ENCODE peak calls at places on chromosomes 3 and 15, in four cellular contexts. E is pancreas, L is SJSA1, C is BE2C. U is an unnamed sample. For H3K4me1 and H3K9me3, the result is how much of the 10 kb centered on the place peaks cover.

GRCh38 chr15:29331669-29332068 is 62.0 kb upstream of the NSMCE3 start:
- DNase-seq in E (no peak), L (no peak), C (no peak), U (no peak)

GRCh38 chr3:63724987-63725386 is 72.5 kb downstream of the SNTN start:
- DNase-seq in C (no peak), E (peak), L (peak), U (no peak)

GRCh38 chr3:129343643-129344360 is 65.1 kb downstream of the HMCES start:
- DNase-seq in L (no peak), E (peak), C (no peak), U (peak)

GRCh38 chr3:192445768-192446644 is 281.3 kb downstream of the FGF12 start:
- DNase-seq in E (no peak), C (no peak), L (no peak), U (no peak)

GRCh38 chr15:38503497-38503896 is 49.6 kb downstream of the FAM98B start:
- DNase-seq in E (no peak), L (no peak), C (no peak), U (no peak)

GRCh38 chr3:190671658-190672057 is 157.8 kb downstream of the IL1RAP start:
- DNase-seq in C (no peak), E (no peak), L (peak), U (no peak)

GRCh38 chr3:79994397-79994796 is 226.6 kb upstream of the ROBO1 start:
- DNase-seq in E (no peak), L (no peak), C (no peak), U (no peak)

GRCh38 chr3:72903004-72903403 is 15.2 kb downstream of the GXYLT2 start:
- DNase-seq in E (no peak), C (no peak), L (no peak), U (no peak)

GRCh38 chr15:90697180-90697579 is 20.0 kb upstream of the BLM start:
- DNase-seq in L (no peak), C (no peak), E (no peak), U (no peak)

GRCh38 chr3:63450634-63451363 is 172.7 kb downstream of the SYNPR start:
- DNase-seq in E (no peak), L (no peak), C (no peak), U (no peak)

GRCh38 chr3:11154036-11154952 is at the start of gene HRH1:
- DNase-seq in C (no peak), L (peak), E (no peak), U (no peak)

GRCh38 chr15:60026555-60026954 is 22.4 kb downstream of the FOXB1 start:
- DNase-seq in C (no peak), E (no peak), L (no peak), U (no peak)

GRCh38 chr3:110234831-110235230 is 836.8 kb upstream of the NECTIN3 start:
- DNase-seq in E (no peak), C (no peak), L (no peak), U (no peak)

GRCh38 chr3:46314517-46314916 is 39.4 kb upstream of the CCR2 start:
- DNase-seq in E (no peak), C (no peak), L (no peak), U (no peak)

GRCh38 chr15:85591622-85592021 is 203.1 kb downstream of the KLHL25 start:
- DNase-seq in L (no peak), E (no peak), C (no peak), U (peak)

GRCh38 chr15:90879730-90880366 is 4.5 kb upstream of the FES start:
- DNase-seq in C (no peak), E (peak), L (no peak), U (no peak)

GRCh38 chr3:100102757-100103156 is 11.5 kb downstream of the FILIP1L start:
- DNase-seq in E (no peak), L (no peak), C (no peak), U (no peak)
- H3K4me1 ChIP-seq in E (under half), L (half or more), C (under half), U (under half)

GRCh38 chr15:46178138-46178537 is 543.3 kb downstream of the SQOR start:
- DNase-seq in L (no peak), E (no peak), C (no peak), U (no peak)
- H3K9me3 ChIP-seq in L (under half), E (under half), C (under half), U (under half)

GRCh38 chr3:12815719-12816118 is 19.2 kb downstream of the CAND2 start:
- DNase-seq in E (no peak), C (no peak), L (no peak), U (no peak)
- H3K4me3 ChIP-seq in E (no peak), C (no peak), L (no peak), U (no peak)

GRCh38 chr15:63493451-63493850 is 10.9 kb upstream of the USP3 start:
- DNase-seq in E (no peak), L (no peak), C (no peak), U (no peak)
- H3K4me1 ChIP-seq in E (under half), L (under half), C (under half), U (under half)

GRCh38 chr15:25171111-25171811 is 216.5 kb downstream of the SNRPN start:
- DNase-seq in L (no peak), E (no peak), C (peak), U (peak)
- H3K9me3 ChIP-seq in L (under half), E (under half), C (under half), U (under half)

DNA sequence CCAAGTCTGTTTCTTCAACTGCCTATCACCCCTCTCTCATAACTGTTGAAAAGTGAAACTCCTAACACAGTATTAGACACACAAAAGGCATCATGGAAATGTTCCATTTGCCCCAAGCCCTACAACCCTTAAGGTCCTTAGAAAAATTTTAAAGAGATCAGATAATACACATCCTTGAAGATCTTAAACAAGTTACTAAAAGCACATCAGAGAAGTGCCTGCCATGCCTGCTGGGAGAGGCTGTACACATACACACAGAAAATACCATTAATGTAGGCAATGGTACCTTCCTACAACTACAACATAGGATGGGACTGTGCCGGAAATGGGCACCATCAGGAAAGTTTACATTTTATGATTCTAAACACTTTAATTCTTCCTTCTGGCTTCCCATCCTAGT is 3.3 kb downstream of the ADAM10 start:
- DNase-seq in L (no peak), E (no peak), C (no peak), U (no peak)
- H3K4me3 ChIP-seq in L (no peak), E (no peak), C (no peak), U (no peak)

DNA sequence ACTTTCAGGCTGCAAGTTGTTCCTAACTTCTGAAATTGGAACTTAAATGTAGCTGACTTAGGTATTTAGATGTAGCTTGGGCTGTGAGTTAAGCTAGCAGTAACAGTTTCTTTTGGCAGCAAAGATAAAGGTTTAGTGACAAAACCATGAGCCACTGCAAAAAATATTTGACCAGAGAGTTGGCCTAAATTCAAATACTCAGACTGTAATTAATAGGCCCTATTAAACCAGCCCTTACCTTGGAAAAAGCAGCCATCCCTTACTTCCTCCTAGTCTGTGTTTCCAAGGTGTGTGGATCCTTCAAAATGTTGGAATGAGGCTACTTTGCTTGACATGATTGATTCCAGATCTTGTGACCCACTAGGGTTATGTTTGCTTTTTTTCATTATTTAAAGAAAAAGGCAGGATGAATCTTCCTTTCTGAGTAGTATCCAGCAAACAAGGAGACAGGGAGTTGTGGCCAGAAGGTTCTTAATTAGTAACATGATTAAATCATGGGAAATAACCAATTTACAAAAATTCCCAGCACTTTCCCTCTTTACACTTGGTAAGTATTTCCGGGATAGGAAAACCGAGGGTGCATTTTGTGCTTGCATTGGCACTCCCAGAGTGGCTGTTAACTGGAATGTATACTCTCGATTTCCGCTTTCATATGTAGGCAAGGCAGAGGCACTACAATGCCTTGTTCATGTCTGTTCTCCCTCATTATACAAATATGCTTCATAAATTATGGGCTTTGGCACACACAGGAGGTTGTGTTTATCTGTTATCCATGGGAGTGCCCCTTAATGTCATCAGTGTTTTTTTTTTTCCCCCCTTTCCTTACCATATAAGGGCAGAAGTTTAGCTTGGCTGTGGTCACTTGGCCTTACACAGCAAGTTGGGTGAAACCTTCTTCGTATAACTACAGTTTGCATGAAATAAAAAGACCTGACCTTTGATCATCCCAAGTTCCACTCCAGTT is 8.5 kb downstream of the TPM1 start:
- DNase-seq in E (no peak), C (peak), L (peak), U (no peak)
- H3K4me1 ChIP-seq in E (half or more), C (half or more), L (half or more), U (half or more)

GRCh38 chr3:127493924-127494646 is 96.4 kb downstream of the TPRA1 start:
- DNase-seq in L (no peak), E (no peak), C (no peak), U (no peak)
- H3K9me3 ChIP-seq in L (under half), E (under half), C (under half), U (under half)

U was measured in HAP-1.